ENCODE peak calls at places on chromosome 9, in seven cellular contexts. One of them, this sample, is unnamed.

GRCh38 chr9:129773262-129774048 is 20.6 kb upstream of the PTGES start:
- DNase-seq in effector memory CD8-positive, alpha-beta T cell: no peak
- DNase-seq in cardiac fibroblast: peak
- DNase-seq in neural crest cell: no peak
- DNase-seq in kidney: no peak
- DNase-seq in caudate nucleus: no peak
- DNase-seq in iPS-NIHi11: no peak
- DNase-seq in this sample: no peak

GRCh38 chr9:134206317-134207300 is 42.2 kb upstream of the RNU6ATAC start:
- DNase-seq in effector memory CD8-positive, alpha-beta T cell: no peak
- DNase-seq in cardiac fibroblast: no peak
- DNase-seq in neural crest cell: no peak
- DNase-seq in kidney: peak
- DNase-seq in caudate nucleus: no peak
- DNase-seq in iPS-NIHi11: no peak
- DNase-seq in this sample: no peak

GRCh38 chr9:16147726-16148125 is 594.9 kb downstream of the CCDC171 start:
- DNase-seq in effector memory CD8-positive, alpha-beta T cell: no peak
- DNase-seq in cardiac fibroblast: no peak
- DNase-seq in neural crest cell: no peak
- DNase-seq in kidney: no peak
- DNase-seq in caudate nucleus: no peak
- DNase-seq in iPS-NIHi11: no peak
- DNase-seq in this sample: no peak

GRCh38 chr9:38339496-38339895 is 53.0 kb upstream of the ALDH1B1 start:
- DNase-seq in effector memory CD8-positive, alpha-beta T cell: no peak
- DNase-seq in cardiac fibroblast: peak
- DNase-seq in neural crest cell: no peak
- DNase-seq in kidney: no peak
- DNase-seq in caudate nucleus: no peak
- DNase-seq in iPS-NIHi11: no peak
- DNase-seq in this sample: no peak

GRCh38 chr9:124212381-124213050 is 45.2 kb upstream of the NEK6 start:
- DNase-seq in effector memory CD8-positive, alpha-beta T cell: no peak
- DNase-seq in cardiac fibroblast: peak
- DNase-seq in neural crest cell: no peak
- DNase-seq in kidney: no peak
- DNase-seq in caudate nucleus: no peak
- DNase-seq in iPS-NIHi11: no peak
- DNase-seq in this sample: no peak

GRCh38 chr9:115058175-115058574 is 59.8 kb downstream of the TNC start:
- DNase-seq in effector memory CD8-positive, alpha-beta T cell: no peak
- DNase-seq in cardiac fibroblast: no peak
- DNase-seq in neural crest cell: no peak
- DNase-seq in kidney: no peak
- DNase-seq in caudate nucleus: no peak
- DNase-seq in iPS-NIHi11: no peak
- DNase-seq in this sample: no peak

GRCh38 chr9:82117025-82117424 is 128.5 kb downstream of the SPATA31D1 start:
- DNase-seq in effector memory CD8-positive, alpha-beta T cell: no peak
- DNase-seq in cardiac fibroblast: no peak
- DNase-seq in neural crest cell: no peak
- DNase-seq in kidney: no peak
- DNase-seq in caudate nucleus: no peak
- DNase-seq in iPS-NIHi11: no peak
- DNase-seq in this sample: no peak

GRCh38 chr9:87889882-87890252 is 7.2 kb downstream of the SPATA31E1 start:
- DNase-seq in effector memory CD8-positive, alpha-beta T cell: no peak
- DNase-seq in cardiac fibroblast: no peak
- DNase-seq in neural crest cell: no peak
- DNase-seq in kidney: peak
- DNase-seq in caudate nucleus: no peak
- DNase-seq in iPS-NIHi11: no peak
- DNase-seq in this sample: no peak

GRCh38 chr9:94156549-94157407 is 72.5 kb downstream of the PTPDC1 start:
- DNase-seq in effector memory CD8-positive, alpha-beta T cell: no peak
- DNase-seq in cardiac fibroblast: peak
- DNase-seq in neural crest cell: no peak
- DNase-seq in kidney: peak
- DNase-seq in caudate nucleus: peak
- DNase-seq in iPS-NIHi11: peak
- DNase-seq in this sample: no peak

This sample was measured in NCI-H2227 treated with DMSO at 0.1 percent for 48 hours.